ENCODE peak calls at places on chromosomes 7 and 10, in six cellular contexts. One of them, this sample, is unnamed.

GRCh38 chr7:155643804-155644177 is 670 bp upstream of the RBM33 start:
- DNase-seq in RWPE1: peak
- DNase-seq in amniotic stem cell: no peak
- DNase-seq in hypothalamus: no peak
- DNase-seq in body of pancreas: peak
- DNase-seq in cardiac fibroblast: peak
- DNase-seq in this sample: peak

GRCh38 chr10:114911052-114911697 is 26.8 kb upstream of the TRUB1 start:
- DNase-seq in amniotic stem cell: no peak
- DNase-seq in body of pancreas: no peak
- DNase-seq in cardiac fibroblast: no peak
- DNase-seq in hypothalamus: no peak
- DNase-seq in RWPE1: no peak
- DNase-seq in this sample: no peak

GRCh38 chr7:113717739-113718138 is 201.1 kb downstream of the PPP1R3A start:
- DNase-seq in RWPE1: no peak
- DNase-seq in hypothalamus: no peak
- DNase-seq in cardiac fibroblast: no peak
- DNase-seq in amniotic stem cell: no peak
- DNase-seq in body of pancreas: no peak
- DNase-seq in this sample: no peak

GRCh38 chr7:137564677-137565076 is 221.1 kb upstream of the PTN start:
- DNase-seq in RWPE1: no peak
- DNase-seq in cardiac fibroblast: no peak
- DNase-seq in hypothalamus: no peak
- DNase-seq in amniotic stem cell: no peak
- DNase-seq in body of pancreas: no peak
- DNase-seq in this sample: no peak

GRCh38 chr7:33836797-33837355 is 68.5 kb upstream of the BMPER start:
- DNase-seq in RWPE1: no peak
- DNase-seq in amniotic stem cell: no peak
- DNase-seq in body of pancreas: no peak
- DNase-seq in hypothalamus: no peak
- DNase-seq in cardiac fibroblast: no peak
- DNase-seq in this sample: no peak

GRCh38 chr7:80550005-80550404 is 38.1 kb upstream of the GNAT3 start:
- DNase-seq in hypothalamus: no peak
- DNase-seq in RWPE1: no peak
- DNase-seq in amniotic stem cell: no peak
- DNase-seq in body of pancreas: no peak
- DNase-seq in cardiac fibroblast: no peak
- DNase-seq in this sample: no peak

GRCh38 chr10:46220187-46220586 is 66.6 kb upstream of the ANTXRL start:
- DNase-seq in RWPE1: no peak
- DNase-seq in cardiac fibroblast: no peak
- DNase-seq in body of pancreas: no peak
- DNase-seq in amniotic stem cell: no peak
- DNase-seq in hypothalamus: no peak
- DNase-seq in this sample: no peak

GRCh38 chr10:72862957-72863356 is 30.6 kb upstream of the OIT3 start:
- DNase-seq in body of pancreas: no peak
- DNase-seq in cardiac fibroblast: no peak
- DNase-seq in hypothalamus: no peak
- DNase-seq in RWPE1: no peak
- DNase-seq in amniotic stem cell: no peak
- DNase-seq in this sample: no peak

GRCh38 chr7:50739744-50740455 is 42.8 kb downstream of the GRB10 start:
- DNase-seq in RWPE1: no peak
- DNase-seq in hypothalamus: no peak
- DNase-seq in amniotic stem cell: no peak
- DNase-seq in cardiac fibroblast: no peak
- DNase-seq in body of pancreas: no peak
- DNase-seq in this sample: no peak

GRCh38 chr7:157526604-157527003 is 189.8 kb downstream of the DNAJB6 start:
- DNase-seq in amniotic stem cell: no peak
- DNase-seq in body of pancreas: no peak
- DNase-seq in cardiac fibroblast: no peak
- DNase-seq in hypothalamus: no peak
- DNase-seq in RWPE1: no peak
- DNase-seq in this sample: no peak

GRCh38 chr7:125201002-125201401 is 271.4 kb upstream of the POT1 start:
- DNase-seq in cardiac fibroblast: no peak
- DNase-seq in amniotic stem cell: no peak
- DNase-seq in body of pancreas: no peak
- DNase-seq in RWPE1: no peak
- DNase-seq in hypothalamus: no peak
- DNase-seq in this sample: no peak

GRCh38 chr7:11970132-11970531 is 138.1 kb upstream of the THSD7A start:
- DNase-seq in body of pancreas: no peak
- DNase-seq in amniotic stem cell: no peak
- DNase-seq in hypothalamus: no peak
- DNase-seq in RWPE1: no peak
- DNase-seq in cardiac fibroblast: no peak
- DNase-seq in this sample: no peak

GRCh38 chr7:144516729-144517128 is 113.2 kb upstream of the NOBOX start:
- DNase-seq in RWPE1: no peak
- DNase-seq in body of pancreas: no peak
- DNase-seq in hypothalamus: no peak
- DNase-seq in amniotic stem cell: no peak
- DNase-seq in cardiac fibroblast: no peak
- DNase-seq in this sample: no peak

GRCh38 chr10:68105820-68106219 is 3.5 kb upstream of the MYPN start:
- DNase-seq in body of pancreas: no peak
- DNase-seq in RWPE1: peak
- DNase-seq in cardiac fibroblast: peak
- DNase-seq in amniotic stem cell: peak
- DNase-seq in hypothalamus: no peak
- DNase-seq in this sample: peak

GRCh38 chr7:130147710-130148325 is 57.4 kb downstream of the TMEM209 start:
- DNase-seq in body of pancreas: no peak
- DNase-seq in cardiac fibroblast: no peak
- DNase-seq in amniotic stem cell: no peak
- DNase-seq in RWPE1: no peak
- DNase-seq in hypothalamus: no peak
- DNase-seq in this sample: no peak

GRCh38 chr7:38306914-38307313 is 33.5 kb upstream of the TARP start:
- DNase-seq in RWPE1: no peak
- DNase-seq in hypothalamus: no peak
- DNase-seq in body of pancreas: no peak
- DNase-seq in amniotic stem cell: no peak
- DNase-seq in cardiac fibroblast: no peak
- DNase-seq in this sample: no peak

GRCh38 chr7:17771901-17772408 is 168.3 kb downstream of the SNX13 start:
- DNase-seq in hypothalamus: no peak
- DNase-seq in amniotic stem cell: no peak
- DNase-seq in RWPE1: no peak
- DNase-seq in cardiac fibroblast: no peak
- DNase-seq in body of pancreas: no peak
- DNase-seq in this sample: no peak

GRCh38 chr7:54664235-54665228 is 94.5 kb downstream of the SEC61G start:
- DNase-seq in RWPE1: peak
- DNase-seq in amniotic stem cell: no peak
- DNase-seq in body of pancreas: peak
- DNase-seq in cardiac fibroblast: peak
- DNase-seq in hypothalamus: peak
- DNase-seq in this sample: peak

GRCh38 chr7:23410446-23411183 is 59.7 kb downstream of the IGF2BP3 start:
- DNase-seq in cardiac fibroblast: no peak
- DNase-seq in hypothalamus: no peak
- DNase-seq in body of pancreas: no peak
- DNase-seq in amniotic stem cell: no peak
- DNase-seq in RWPE1: no peak
- DNase-seq in this sample: no peak

GRCh38 chr10:133224861-133225366 is 5.1 kb upstream of the UTF1 start:
- DNase-seq in hypothalamus: peak
- DNase-seq in RWPE1: no peak
- DNase-seq in cardiac fibroblast: peak
- DNase-seq in amniotic stem cell: no peak
- DNase-seq in body of pancreas: no peak
- DNase-seq in this sample: no peak

GRCh38 chr10:61903991-61904350 is 2.5 kb downstream of the ARID5B start:
- DNase-seq in hypothalamus: no peak
- DNase-seq in body of pancreas: no peak
- DNase-seq in cardiac fibroblast: no peak
- DNase-seq in amniotic stem cell: no peak
- DNase-seq in RWPE1: no peak
- DNase-seq in this sample: peak

GRCh38 chr10:60607409-60607808 is 170.9 kb upstream of the CDK1 start:
- DNase-seq in RWPE1: no peak
- DNase-seq in amniotic stem cell: no peak
- DNase-seq in cardiac fibroblast: no peak
- DNase-seq in body of pancreas: no peak
- DNase-seq in hypothalamus: no peak
- DNase-seq in this sample: no peak

GRCh38 chr10:89793649-89794254 is 92.4 kb downstream of the KIF20B start:
- DNase-seq in amniotic stem cell: peak
- DNase-seq in RWPE1: peak
- DNase-seq in cardiac fibroblast: peak
- DNase-seq in hypothalamus: peak
- DNase-seq in body of pancreas: peak
- DNase-seq in this sample: peak

GRCh38 chr7:43649755-43650274 is 66.9 kb downstream of the STK17A start:
- DNase-seq in body of pancreas: no peak
- DNase-seq in cardiac fibroblast: no peak
- DNase-seq in hypothalamus: no peak
- DNase-seq in amniotic stem cell: no peak
- DNase-seq in RWPE1: peak
- DNase-seq in this sample: peak

GRCh38 chr7:128697301-128697905 is 25.3 kb downstream of the GARIN1A start:
- DNase-seq in cardiac fibroblast: peak
- DNase-seq in body of pancreas: no peak
- DNase-seq in RWPE1: peak
- DNase-seq in amniotic stem cell: peak
- DNase-seq in hypothalamus: no peak
- DNase-seq in this sample: peak

GRCh38 chr10:55398463-55398862 is 597.4 kb upstream of the PCDH15 start:
- DNase-seq in cardiac fibroblast: no peak
- DNase-seq in RWPE1: no peak
- DNase-seq in amniotic stem cell: no peak
- DNase-seq in hypothalamus: no peak
- DNase-seq in body of pancreas: no peak
- DNase-seq in this sample: no peak

GRCh38 chr10:21634599-21635365 is 100.8 kb downstream of the MLLT10 start:
- DNase-seq in amniotic stem cell: no peak
- DNase-seq in cardiac fibroblast: no peak
- DNase-seq in RWPE1: no peak
- DNase-seq in body of pancreas: no peak
- DNase-seq in hypothalamus: no peak
- DNase-seq in this sample: no peak

GRCh38 chr10:119365773-119366640 is 158.6 kb downstream of the GRK5 start:
- DNase-seq in amniotic stem cell: no peak
- DNase-seq in RWPE1: no peak
- DNase-seq in hypothalamus: no peak
- DNase-seq in cardiac fibroblast: no peak
- DNase-seq in body of pancreas: no peak
- DNase-seq in this sample: no peak

GRCh38 chr10:42995537-42995936 is 81.3 kb upstream of the RET start:
- DNase-seq in amniotic stem cell: no peak
- DNase-seq in RWPE1: no peak
- DNase-seq in cardiac fibroblast: no peak
- DNase-seq in body of pancreas: no peak
- DNase-seq in hypothalamus: no peak
- DNase-seq in this sample: no peak

GRCh38 chr10:128735996-128736395 is 609.8 kb upstream of the MKI67 start:
- DNase-seq in RWPE1: no peak
- DNase-seq in amniotic stem cell: no peak
- DNase-seq in cardiac fibroblast: no peak
- DNase-seq in body of pancreas: no peak
- DNase-seq in hypothalamus: no peak
- DNase-seq in this sample: no peak

GRCh38 chr7:7956531-7957221 is 11.9 kb upstream of the GLCCI1 start:
- DNase-seq in body of pancreas: no peak
- DNase-seq in hypothalamus: no peak
- DNase-seq in RWPE1: no peak
- DNase-seq in cardiac fibroblast: no peak
- DNase-seq in amniotic stem cell: no peak
- DNase-seq in this sample: peak

GRCh38 chr7:106177295-106177690 is 65.2 kb upstream of the SYPL1 start:
- DNase-seq in RWPE1: no peak
- DNase-seq in amniotic stem cell: no peak
- DNase-seq in hypothalamus: no peak
- DNase-seq in body of pancreas: no peak
- DNase-seq in cardiac fibroblast: no peak
- DNase-seq in this sample: no peak

GRCh38 chr7:100049441-100050291 is at the start of gene ZSCAN21:
- DNase-seq in cardiac fibroblast: peak
- DNase-seq in amniotic stem cell: peak
- DNase-seq in hypothalamus: peak
- DNase-seq in RWPE1: peak
- DNase-seq in body of pancreas: peak
- DNase-seq in this sample: peak

GRCh38 chr7:45217358-45217757 is 59.8 kb downstream of the RAMP3 start:
- DNase-seq in amniotic stem cell: no peak
- DNase-seq in RWPE1: peak
- DNase-seq in body of pancreas: no peak
- DNase-seq in hypothalamus: no peak
- DNase-seq in cardiac fibroblast: no peak
- DNase-seq in this sample: peak

GRCh38 chr7:100493476-100494264 is 9.9 kb downstream of the NYAP1 start:
- DNase-seq in cardiac fibroblast: no peak
- DNase-seq in RWPE1: no peak
- DNase-seq in amniotic stem cell: no peak
- DNase-seq in hypothalamus: peak
- DNase-seq in body of pancreas: peak
- DNase-seq in this sample: no peak

This sample was measured in EL.